ENCODE peak calls at places on chromosomes 3 and 15, in seven cellular contexts. P, R, Z, C, I, U and O are unnamed samples.
A peak's percentile ranks its signal among the peaks of the same experiment; 100 is the strongest.

GRCh38 chr3:49173116-49173791 is 1.9 kb downstream of the KLHDC8B start:
- DNase-seq in Z (peak; percentile 41), I (no peak), C (peak; percentile 63), P (no peak), R (no peak), U (peak; percentile 56), O (peak; percentile 88)

GRCh38 chr3:58084788-58085543 is 76.7 kb downstream of the FLNB start:
- DNase-seq in C (peak; percentile 68), U (no peak), R (no peak), Z (peak; percentile 70), P (no peak), I (peak; percentile 40), O (no peak)

GRCh38 chr3:72031581-72031980 is 246.6 kb upstream of the PROK2 start:
- DNase-seq in Z (no peak), U (no peak), I (no peak), P (no peak), R (peak; percentile 44), C (no peak), O (no peak)

GRCh38 chr15:75542386-75542797 is 36.7 kb downstream of the PTPN9 start:
- DNase-seq in Z (no peak), P (no peak), R (no peak), C (peak; percentile 62), U (no peak), I (no peak), O (peak; percentile 43)

GRCh38 chr15:70795311-70795665 is 31.9 kb upstream of the UACA start:
- DNase-seq in C (no peak), P (peak; percentile 54), R (peak; percentile 98), I (no peak), Z (peak; percentile 57), U (no peak), O (peak; percentile 83)

GRCh38 chr3:20074226-20075063 is 34.2 kb downstream of the KAT2B start:
- DNase-seq in P (no peak), C (no peak), Z (no peak), R (peak; percentile 53), I (no peak), U (no peak), O (no peak)

GRCh38 chr3:59246719-59247401 is 197.0 kb upstream of the CFAP20DC start:
- DNase-seq in U (no peak), I (peak; percentile 53), R (peak; percentile 41), P (no peak), C (no peak), Z (no peak), O (no peak)

GRCh38 chr3:194218646-194219453 is 82.9 kb downstream of the HES1 start:
- DNase-seq in R (no peak), Z (no peak), U (no peak), I (no peak), C (no peak), P (no peak), O (no peak)

GRCh38 chr3:140164156-140164555 is 229.2 kb downstream of the CLSTN2 start:
- DNase-seq in Z (no peak), C (no peak), U (no peak), I (no peak), P (no peak), R (no peak), O (no peak)

GRCh38 chr15:62067448-62068044 is 769 bp downstream of the C2CD4A start:
- DNase-seq in U (peak; percentile 70), R (no peak), Z (no peak), P (no peak), C (no peak), I (no peak), O (peak; percentile 47)

GRCh38 chr3:29143151-29143550 is 137.7 kb upstream of the RBMS3 start:
- DNase-seq in P (no peak), I (no peak), R (no peak), C (no peak), Z (no peak), U (no peak), O (peak; percentile 38)

GRCh38 chr3:188528390-188528789 is 374.4 kb downstream of the LPP start:
- DNase-seq in P (no peak), C (no peak), I (no peak), U (no peak), R (no peak), Z (no peak), O (no peak)

GRCh38 chr15:26081758-26082068 is 218.6 kb upstream of the ATP10A start:
- DNase-seq in R (no peak), I (no peak), C (no peak), U (no peak), Z (peak; percentile 2), P (no peak), O (no peak)

GRCh38 chr3:156160653-156161052 is 40.3 kb downstream of the KCNAB1 start:
- DNase-seq in U (no peak), P (no peak), R (no peak), C (no peak), I (peak; percentile 23), Z (no peak), O (peak; percentile 28)

GRCh38 chr15:94125131-94125530 is 106.2 kb upstream of the MCTP2 start:
- DNase-seq in C (no peak), U (no peak), Z (no peak), I (no peak), R (peak; percentile 39), P (no peak), O (no peak)

GRCh38 chr15:59591372-59591771 is 20.2 kb upstream of the GCNT3 start:
- DNase-seq in P (no peak), C (no peak), I (no peak), R (no peak), U (no peak), Z (no peak), O (no peak)

GRCh38 chr15:90101130-90101968 is 919 bp downstream of the IDH2 start:
- DNase-seq in I (no peak), R (no peak), P (no peak), Z (no peak), C (peak; percentile 38), U (no peak), O (peak; percentile 48)

GRCh38 chr15:31131853-31132375 is 30.4 kb upstream of the TRPM1 start:
- DNase-seq in Z (no peak), P (no peak), R (no peak), I (no peak), C (no peak), U (no peak), O (no peak)

GRCh38 chr3:155963557-155963956 is 93.1 kb downstream of the GMPS start:
- DNase-seq in R (peak; percentile 51), I (no peak), U (no peak), C (no peak), Z (no peak), P (no peak), O (peak; percentile 6)

GRCh38 chr3:50205719-50206276 is 727 bp downstream of the SLC38A3 start:
- DNase-seq in U (peak; percentile 89), R (no peak), P (peak; percentile 63), I (no peak), Z (peak; percentile 73), C (peak; percentile 40), O (peak; percentile 20)
- H2AFZ ChIP-seq in U (no peak overlapping the region), R (peak overlapping the region; percentile 83), P (peak overlapping the region; percentile 15), I (no peak overlapping the region), Z (no peak overlapping the region), C (no peak overlapping the region), O (peak overlapping the region; percentile 39)

DNA sequence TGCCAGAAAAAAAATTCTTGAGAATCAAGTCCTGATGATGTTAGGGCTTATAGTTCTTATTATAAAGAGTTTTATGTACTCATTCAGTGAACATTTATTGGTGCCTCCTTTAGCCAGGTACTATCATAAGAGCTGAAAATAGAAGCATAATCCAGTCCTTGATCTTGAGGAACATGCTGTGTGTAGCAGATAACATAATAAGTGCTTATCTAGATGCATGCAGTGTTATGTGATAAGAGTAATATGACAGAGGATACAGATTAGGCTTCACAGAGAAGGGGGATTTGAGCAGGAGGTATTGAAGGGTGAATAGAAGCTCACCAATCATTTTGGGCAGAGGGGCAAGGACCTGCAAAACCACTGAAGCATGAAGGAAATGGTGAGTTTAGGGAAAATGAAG is 1.1 kb downstream of the CCR2 start:
- DNase-seq in I (no peak), P (no peak), U (no peak), R (no peak), C (no peak), Z (no peak), O (no peak)
- H3K4me1 ChIP-seq in I (peaks cover 30% of the 10 kb centered on the region), P (no peaks in the 10 kb centered on the region), U (no peaks in the 10 kb centered on the region), R (no peaks in the 10 kb centered on the region), C (no peaks in the 10 kb centered on the region), Z (no peaks in the 10 kb centered on the region), O (no peaks in the 10 kb centered on the region)

GRCh38 chr3:69739204-69740102 is at the start of gene MITF:
- DNase-seq in Z (peak; percentile 68), U (peak; percentile 90), P (peak; percentile 53), I (peak; percentile 26), C (peak; percentile 90), R (peak; percentile 88), O (peak; percentile 94)
- TF ChIP-seq POLR2A in Z (no peak), U (no peak), P (no peak), I (no peak), C (no peak), R (no peak), O (peak; percentile 30)

DNA sequence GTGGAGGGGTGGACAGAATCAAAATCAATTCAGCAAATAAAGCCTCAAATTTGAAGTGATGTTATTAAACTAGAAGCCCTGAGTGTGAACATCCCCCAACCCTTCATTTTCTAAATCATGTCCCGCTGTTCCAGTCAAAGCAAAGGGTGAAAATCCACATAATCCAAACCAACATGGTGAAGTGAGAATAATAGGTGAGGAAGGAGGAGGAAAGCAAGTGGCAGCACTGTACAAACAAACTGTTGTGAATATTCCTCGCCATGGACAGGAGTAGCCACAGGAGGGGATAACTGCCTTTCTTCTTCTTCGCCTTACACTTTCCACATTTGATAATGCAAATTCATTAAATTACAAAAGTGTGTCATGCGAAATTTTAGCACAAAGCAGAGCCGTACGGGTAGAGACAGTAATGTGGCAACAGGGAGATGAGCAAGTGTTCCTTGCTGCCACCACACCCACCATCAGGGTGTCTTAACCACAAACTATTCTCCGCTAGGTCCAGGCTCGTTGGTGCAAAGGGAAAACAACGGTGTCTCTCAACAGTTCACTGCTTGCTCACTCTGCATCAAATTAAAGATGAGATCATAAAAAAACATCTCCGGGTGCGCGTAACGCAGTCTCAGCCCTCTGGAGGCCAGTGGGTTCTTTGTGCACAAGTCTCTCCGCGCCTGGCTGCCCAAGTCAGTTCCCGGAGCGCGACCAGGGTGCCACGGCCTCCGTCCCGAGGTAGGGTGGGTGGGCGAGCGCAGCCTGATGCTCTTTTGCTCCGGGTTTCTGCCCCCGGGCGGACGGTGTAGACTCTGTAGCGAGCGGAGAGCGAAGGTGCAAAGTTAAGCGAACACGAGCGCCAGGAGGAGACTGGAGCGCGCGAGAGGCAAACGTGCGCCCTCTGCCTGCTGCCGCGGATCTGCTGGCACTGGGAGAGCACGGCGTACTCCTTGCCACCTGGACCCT is 6.7 kb downstream of the EPHA3 start:
- DNase-seq in R (peak; percentile 42), P (no peak), Z (peak; percentile 20), U (peak; percentile 88), I (no peak), C (no peak), O (no peak)
- H2AFZ ChIP-seq in R (peak overlapping the region; percentile 95), P (no peak overlapping the region), Z (no peak overlapping the region), U (peak overlapping the region; percentile 64), I (peak overlapping the region; percentile 26), C (no peak overlapping the region), O (no peak overlapping the region)

GRCh38 chr3:134327594-134327975 is 46.7 kb downstream of the AMOTL2 start:
- DNase-seq in U (no peak), I (no peak), P (no peak), R (peak; percentile 83), Z (no peak), C (no peak), O (peak; percentile 40)
- H3K4me1 ChIP-seq in U (peaks cover 29% of the 10 kb centered on the region), I (no peaks in the 10 kb centered on the region), P (peaks cover 49% of the 10 kb centered on the region), R (peaks cover 51% of the 10 kb centered on the region), Z (peaks cover 82% of the 10 kb centered on the region), C (no peaks in the 10 kb centered on the region), O (peaks cover 31% of the 10 kb centered on the region)

DNA sequence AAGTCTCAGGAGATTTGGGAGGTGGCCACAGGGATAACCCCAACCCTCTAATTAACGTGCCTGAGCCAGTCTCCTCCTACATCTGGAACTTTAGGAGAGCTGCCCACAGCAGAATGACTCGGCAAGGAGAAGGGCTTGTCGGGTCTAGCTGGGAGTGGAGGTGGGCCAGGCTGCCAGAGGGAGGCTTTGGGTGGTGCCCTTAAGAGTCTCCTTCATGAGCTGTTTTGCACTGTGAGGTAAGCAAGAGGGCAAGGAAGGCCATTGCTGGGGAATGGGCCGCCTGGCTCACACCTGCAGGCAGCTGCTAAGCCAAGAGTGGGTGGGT is 3.6 kb upstream of the TNK2 start:
- DNase-seq in R (no peak), I (no peak), U (no peak), P (no peak), Z (no peak), C (no peak), O (no peak)
- TF ChIP-seq POLR2A in R (no peak), I (no peak), U (no peak), P (no peak), Z (no peak), C (no peak), O (no peak)